ENCODE peak calls at places on chromosomes 13 and 19, in seven cellular contexts. N is pancreas, T is fibroblast of mammary gland, M is HCT116, Y is small intestine, K is Caco-2, S is fibroblast of lung. U is an unnamed sample.
A peak's percentile ranks its signal among the peaks of the same experiment; 100 is the strongest.

GRCh38 chr19:35380450-35381124 is 9.7 kb downstream of the GPR42 start:
- DNase-seq in N (peak; percentile 26), T (no peak), M (no peak), Y (peak; percentile 50), K (peak; percentile 80), S (no peak), U (no peak)

GRCh38 chr19:11446652-11447301 is 11.3 kb downstream of the PRKCSH start:
- DNase-seq in N (no peak), T (peak; percentile 21), M (no peak), Y (peak; percentile 20), K (no peak), S (peak; percentile 27), U (no peak)

GRCh38 chr13:102405499-102406079 is 3.7 kb upstream of the FGF14 start:
- DNase-seq in N (no peak), T (peak; percentile 43), M (no peak), Y (no peak), K (peak; percentile 38), S (peak; percentile 34), U (no peak)

GRCh38 chr19:40443930-40444180 is 280 bp downstream of the SERTAD3 start:
- DNase-seq in N (no peak), T (no peak), M (no peak), Y (no peak), K (no peak), S (no peak), U (no peak)

GRCh38 chr13:113046066-113046882 is 59.3 kb upstream of the F7 start:
- DNase-seq in N (no peak), T (no peak), M (no peak), Y (no peak), K (no peak), S (no peak), U (no peak)

GRCh38 chr19:14517840-14518505 is at the start of gene DNAJB1:
- DNase-seq in N (peak; percentile 78), T (peak; percentile 62), M (no peak), Y (peak; percentile 84), K (peak; percentile 57), S (peak; percentile 77), U (peak; percentile 86)

GRCh38 chr19:18529782-18530181 is 7.9 kb upstream of the ELL start:
- DNase-seq in N (no peak), T (no peak), M (no peak), Y (no peak), K (no peak), S (no peak), U (no peak)

GRCh38 chr13:82962422-82962821 is 919.9 kb downstream of the SLITRK1 start:
- DNase-seq in N (no peak), T (peak; percentile 11), M (no peak), Y (no peak), K (no peak), S (peak; percentile 6), U (no peak)

GRCh38 chr19:10112895-10113591 is 1.6 kb downstream of the P2RY11 start:
- DNase-seq in N (peak; percentile 59), T (peak; percentile 50), M (no peak), Y (peak; percentile 60), K (peak; percentile 50), S (no peak), U (peak; percentile 85)

GRCh38 chr13:59766236-59766635 is 397.5 kb downstream of the DIAPH3 start:
- DNase-seq in N (no peak), T (no peak), M (no peak), Y (no peak), K (no peak), S (no peak), U (no peak)

GRCh38 chr19:37966211-37967072 is 59.4 kb downstream of the SIPA1L3 start:
- DNase-seq in N (no peak), T (no peak), M (no peak), Y (peak; percentile 66), K (peak; percentile 63), S (no peak), U (no peak)

GRCh38 chr13:109687559-109688448 is 98.6 kb downstream of the IRS2 start:
- DNase-seq in N (no peak), T (no peak), M (no peak), Y (peak; percentile 96), K (no peak), S (no peak), U (no peak)

GRCh38 chr13:102017248-102017647 is 384.6 kb downstream of the FGF14 start:
- DNase-seq in N (no peak), T (no peak), M (no peak), Y (no peak), K (no peak), S (no peak), U (no peak)

GRCh38 chr19:49433240-49433901 is 8.0 kb downstream of the SLC17A7 start:
- DNase-seq in N (no peak), T (no peak), M (no peak), Y (no peak), K (no peak), S (no peak), U (no peak)
- H3K4me3 ChIP-seq in N (no peak overlapping the region), T (no peak overlapping the region), M (no peak overlapping the region), Y (no peak overlapping the region), K (no peak overlapping the region), S (no peak overlapping the region), U (no peak overlapping the region)

GRCh38 chr13:106529415-106530208 is 5.8 kb downstream of the EFNB2 start:
- DNase-seq in N (no peak), T (no peak), M (no peak), Y (no peak), K (no peak), S (no peak), U (no peak)
- H3K4me3 ChIP-seq in N (no peak overlapping the region), T (no peak overlapping the region), M (no peak overlapping the region), Y (no peak overlapping the region), K (no peak overlapping the region), S (no peak overlapping the region), U (no peak overlapping the region)

DNA sequence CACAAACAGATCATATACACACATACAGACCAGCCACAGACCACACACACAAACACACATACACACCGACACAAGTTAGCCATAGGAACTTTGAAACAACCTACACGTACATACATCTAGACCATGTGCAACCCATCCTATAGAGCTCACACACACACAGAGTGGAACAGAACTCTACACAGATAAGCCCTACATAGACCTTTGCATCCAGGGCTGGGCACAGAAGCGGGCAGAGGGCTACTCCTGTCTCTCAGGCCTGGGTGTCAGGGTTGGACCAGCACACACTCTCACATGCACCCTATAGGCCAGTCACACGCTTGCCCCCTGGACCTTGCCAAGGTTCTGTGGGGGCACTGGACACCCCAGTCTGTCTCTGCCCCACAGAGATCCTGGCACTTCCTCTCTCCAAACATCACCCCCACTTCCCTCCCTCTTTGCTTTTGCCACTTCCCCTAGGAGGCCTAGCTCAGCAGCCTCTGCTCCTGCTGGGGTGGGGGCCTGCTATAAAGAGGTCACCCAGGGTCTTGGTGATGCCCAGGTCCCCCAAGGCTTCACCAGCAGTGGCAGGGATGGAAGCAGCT is 5.8 kb upstream of the JUNB start:
- DNase-seq in N (no peak), T (no peak), M (no peak), Y (peak; percentile 83), K (no peak), S (no peak), U (no peak)
- H3K4me3 ChIP-seq in N (no peak overlapping the region), T (no peak overlapping the region), M (no peak overlapping the region), Y (no peak overlapping the region), K (no peak overlapping the region), S (no peak overlapping the region), U (peak overlapping the region; percentile 9)

DNA sequence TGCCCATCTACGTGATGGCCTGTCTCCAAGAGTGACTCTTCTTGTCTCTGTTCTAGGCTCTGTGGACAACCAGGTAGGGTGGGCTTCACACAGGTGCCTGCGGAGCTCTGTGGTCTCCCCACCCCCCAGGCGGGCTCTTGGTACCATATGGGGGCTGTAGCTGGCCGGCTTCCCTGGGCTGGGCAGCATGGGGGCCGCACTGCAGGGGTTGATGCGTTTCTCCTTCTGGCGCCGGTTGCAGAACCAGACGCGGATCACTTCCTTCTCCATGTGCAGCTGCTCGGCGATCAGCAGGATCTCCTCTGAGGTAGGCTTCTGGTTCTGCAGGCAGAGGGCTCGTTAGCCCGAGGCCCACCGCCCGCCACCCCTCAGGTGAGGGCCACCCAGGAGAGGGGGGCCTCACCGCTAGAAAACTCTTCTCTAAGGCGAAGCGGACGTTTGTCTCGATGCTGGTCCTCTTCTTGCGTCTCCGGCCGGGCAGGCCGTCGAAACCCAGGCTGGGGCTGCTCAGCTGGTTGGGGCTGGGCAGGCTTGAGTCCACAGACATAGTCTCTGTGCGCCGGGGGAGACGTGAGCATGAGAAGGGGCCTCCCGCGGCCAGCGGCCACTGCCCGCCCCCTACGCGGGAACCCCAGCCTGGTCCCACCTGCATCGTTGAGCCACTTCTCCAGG is 19.3 kb downstream of the ZNF574 start:
- DNase-seq in N (no peak), T (no peak), M (no peak), Y (no peak), K (no peak), S (no peak), U (no peak)
- H3K4me3 ChIP-seq in N (no peak overlapping the region), T (no peak overlapping the region), M (no peak overlapping the region), Y (no peak overlapping the region), K (no peak overlapping the region), S (no peak overlapping the region), U (no peak overlapping the region)

GRCh38 chr19:56118666-56119584 is 2.2 kb downstream of the ZNF787 start:
- DNase-seq in N (no peak), T (no peak), M (no peak), Y (no peak), K (no peak), S (no peak), U (no peak)
- H3K4me3 ChIP-seq in N (no peak overlapping the region), T (peak overlapping the region; percentile 65), M (peak overlapping the region; percentile 91), Y (no peak overlapping the region), K (peak overlapping the region; percentile 97), S (peak overlapping the region; percentile 81), U (peak overlapping the region; percentile 84)

GRCh38 chr19:39402417-39403297 is 4.0 kb upstream of the ZFP36 start:
- DNase-seq in N (peak; percentile 91), T (peak; percentile 94), M (peak; percentile 64), Y (peak; percentile 93), K (peak; percentile 93), S (peak; percentile 94), U (peak; percentile 96)
- H3K4me3 ChIP-seq in N (peak overlapping the region; percentile 23), T (peak overlapping the region; percentile 43), M (peak overlapping the region; percentile 43), Y (peak overlapping the region; percentile 22), K (peak overlapping the region; percentile 51), S (peak overlapping the region; percentile 40), U (peak overlapping the region; percentile 73)

U was measured in GM12865.